ENCODE peak calls at places on chromosomes 4 and X, in eight cellular contexts. S is PC-9; K is central memory CD4-positive, alpha-beta T cell; U is GM23338; V is Right ventricle myocardium superior; B is stimulated activated CD8-positive, alpha-beta memory T cell treated with anti-CD3 and anti-CD28 coated beads, Interleukin-2, amount 100 ng/mL, for 1 hour; C is amniotic stem cell; M is activated CD4-positive, alpha-beta T cell treated with anti-CD3 and anti-CD28 coated beads, Interleukin-2, amount 50 U/mL, for 48 hours. W is an unnamed sample.
A peak's percentile ranks its signal among the peaks of the same experiment; 100 is the strongest.

GRCh38 chr4:185305979-185306442 is 89.7 kb downstream of the LRP2BP start:
- DNase-seq in S (peak; percentile 54), K (no peak), U (peak; percentile 85), V (no peak), B (no peak), C (peak; percentile 92), M (no peak), W (peak; percentile 41)

GRCh38 chrX:74015379-74016019 is 288.5 kb upstream of the ZCCHC13 start:
- DNase-seq in S (peak; percentile 25), K (peak; percentile 65), U (peak; percentile 70), V (peak; percentile 38), B (peak; percentile 16), C (peak; percentile 20), M (peak; percentile 40), W (peak; percentile 75)

GRCh38 chrX:69309074-69309792 is 144.0 kb upstream of the PJA1 start:
- DNase-seq in S (no peak), K (no peak), U (no peak), V (no peak), B (no peak), C (no peak), M (no peak), W (no peak)

GRCh38 chr4:64780664-64781063 is 371.4 kb upstream of the TECRL start:
- DNase-seq in S (no peak), K (no peak), U (no peak), V (no peak), B (no peak), C (no peak), M (no peak), W (no peak)

GRCh38 chr4:34422472-34422871 is 1821.8 kb downstream of the ARAP2 start:
- DNase-seq in S (no peak), K (no peak), U (peak; percentile 4), V (no peak), B (no peak), C (no peak), M (no peak), W (peak; percentile 37)

GRCh38 chrX:77953300-77953699 is 16.1 kb downstream of the PGAM4 start:
- DNase-seq in S (no peak), K (no peak), U (no peak), V (no peak), B (no peak), C (no peak), M (no peak), W (no peak)

GRCh38 chrX:151675121-151675746 is 20.0 kb upstream of the PRRG3 start:
- DNase-seq in S (no peak), K (no peak), U (peak; percentile 8), V (no peak), B (no peak), C (no peak), M (no peak), W (no peak)

GRCh38 chr4:37749398-37749988 is 63.3 kb upstream of the RELL1 start:
- DNase-seq in S (no peak), K (no peak), U (no peak), V (no peak), B (no peak), C (no peak), M (no peak), W (no peak)

GRCh38 chrX:13341491-13342101 is 21.7 kb upstream of the ATXN3L start:
- DNase-seq in S (no peak), K (no peak), U (peak; percentile 1), V (no peak), B (no peak), C (no peak), M (no peak), W (no peak)

GRCh38 chr4:148090503-148091476 is 351.4 kb downstream of the NR3C2 start:
- DNase-seq in S (no peak), K (no peak), U (no peak), V (peak; percentile 20), B (no peak), C (no peak), M (no peak), W (no peak)

GRCh38 chrX:155997436-155997835 is at the start of gene IL9R:
- DNase-seq in S (no peak), K (peak; percentile 33), U (no peak), V (no peak), B (peak; percentile 9), C (no peak), M (peak; percentile 34), W (no peak)

GRCh38 chr4:84418032-84418709 is 80.9 kb downstream of the NKX6-1 start:
- DNase-seq in S (no peak), K (no peak), U (no peak), V (no peak), B (no peak), C (no peak), M (no peak), W (peak; percentile 63)

GRCh38 chr4:188975271-188975670 is 836.0 kb downstream of the TRIML1 start:
- DNase-seq in S (no peak), K (no peak), U (peak; percentile 5), V (no peak), B (no peak), C (no peak), M (no peak), W (peak; percentile 23)

GRCh38 chrX:8289523-8289922 is 118.5 kb upstream of the VCX2 start:
- DNase-seq in S (no peak), K (no peak), U (no peak), V (no peak), B (no peak), C (no peak), M (no peak), W (no peak)

GRCh38 chr4:105765690-105766407 is 57.3 kb downstream of the GSTCD start:
- DNase-seq in S (peak; percentile 28), K (no peak), U (peak; percentile 24), V (no peak), B (no peak), C (peak; percentile 27), M (no peak), W (no peak)

GRCh38 chrX:153789654-153790053 is 4.5 kb downstream of the IDH3G start:
- DNase-seq in S (no peak), K (no peak), U (no peak), V (no peak), B (no peak), C (no peak), M (no peak), W (no peak)

GRCh38 chrX:98380106-98380505 is 1496.4 kb downstream of the RPA4 start:
- DNase-seq in S (no peak), K (no peak), U (peak; percentile 66), V (no peak), B (no peak), C (no peak), M (no peak), W (no peak)

GRCh38 chr4:152735302-152735917 is 44.1 kb downstream of the TIGD4 start:
- DNase-seq in S (no peak), K (peak; percentile 18), U (peak; percentile 63), V (no peak), B (no peak), C (no peak), M (no peak), W (peak; percentile 34)

GRCh38 chr4:110801591-110801990 is 178.7 kb upstream of the PITX2 start:
- DNase-seq in S (no peak), K (no peak), U (no peak), V (no peak), B (no peak), C (no peak), M (no peak), W (no peak)

GRCh38 chr4:21469438-21470032 is 479.0 kb downstream of the KCNIP4 start:
- DNase-seq in S (no peak), K (no peak), U (peak; percentile 51), V (no peak), B (no peak), C (no peak), M (no peak), W (peak; percentile 55)

GRCh38 chr4:163161536-163162205 is 5.0 kb downstream of the NAF1 start:
- DNase-seq in S (no peak), K (no peak), U (no peak), V (no peak), B (no peak), C (peak; percentile 25), M (peak; percentile 1), W (no peak)

GRCh38 chr4:186839122-186840037 is 115.7 kb upstream of the FAT1 start:
- DNase-seq in S (peak; percentile 36), K (no peak), U (no peak), V (no peak), B (no peak), C (no peak), M (no peak), W (no peak)

W was measured in left kidney.